ENCODE peak calls at places on chromosomes 11 and 22, in six cellular contexts. Z, V, Y, M, A and U are unnamed samples.

GRCh38 chr22:27573280-27573711 is 228.3 kb downstream of the MN1 start:
- DNase-seq in Z (no peak), V (no peak), Y (no peak), M (no peak), A (no peak), U (no peak)

GRCh38 chr11:57903441-57904123 is 120.1 kb upstream of the OR9Q1 start:
- DNase-seq in Z (no peak), V (no peak), Y (peak; percentile 89), M (no peak), A (no peak), U (no peak)

GRCh38 chr22:23178512-23179254 is 1.6 kb upstream of the BCR start:
- DNase-seq in Z (peak; percentile 67), V (peak; percentile 73), Y (peak; percentile 53), M (peak; percentile 82), A (no peak), U (peak; percentile 39)

GRCh38 chr11:117090111-117090706 is 8.0 kb downstream of the SIK3 start:
- DNase-seq in Z (no peak), V (no peak), Y (no peak), M (no peak), A (no peak), U (no peak)

GRCh38 chr11:65611758-65612603 is 2.0 kb downstream of the MAP3K11 start:
- DNase-seq in Z (no peak), V (no peak), Y (no peak), M (no peak), A (no peak), U (no peak)

GRCh38 chr11:120566176-120566575 is 54.6 kb downstream of the GRIK4 start:
- DNase-seq in Z (no peak), V (no peak), Y (peak; percentile 26), M (no peak), A (no peak), U (no peak)

GRCh38 chr22:40107244-40107643 is 70.5 kb upstream of the TNRC6B start:
- DNase-seq in Z (no peak), V (no peak), Y (peak; percentile 9), M (no peak), A (no peak), U (no peak)

GRCh38 chr11:60844045-60844869 is 2.3 kb downstream of the CCDC86 start:
- DNase-seq in Z (no peak), V (no peak), Y (no peak), M (no peak), A (no peak), U (no peak)

GRCh38 chr11:130413383-130414106 is 14.9 kb downstream of the ADAMTS8 start:
- DNase-seq in Z (no peak), V (no peak), Y (no peak), M (no peak), A (peak; percentile 47), U (no peak)

GRCh38 chr11:57306156-57306876 is 18.4 kb downstream of the TNKS1BP1 start:
- DNase-seq in Z (no peak), V (no peak), Y (no peak), M (no peak), A (no peak), U (no peak)

GRCh38 chr22:38927033-38927789 is 30.2 kb upstream of the APOBEC3A start:
- DNase-seq in Z (peak; percentile 69), V (peak; percentile 86), Y (no peak), M (peak; percentile 84), A (no peak), U (peak; percentile 57)

GRCh38 chr11:110294509-110294908 is 1.9 kb downstream of the RDX start:
- DNase-seq in Z (no peak), V (no peak), Y (no peak), M (no peak), A (no peak), U (no peak)

GRCh38 chr11:23856654-23857053 is 640.2 kb upstream of the LUZP2 start:
- DNase-seq in Z (no peak), V (no peak), Y (no peak), M (no peak), A (peak; percentile 18), U (no peak)

GRCh38 chr22:33006220-33006954 is 51.8 kb downstream of the SYN3 start:
- DNase-seq in Z (no peak), V (no peak), Y (no peak), M (no peak), A (no peak), U (no peak)

GRCh38 chr22:25759825-25760231 is 17.8 kb downstream of the MYO18B start:
- DNase-seq in Z (no peak), V (no peak), Y (peak; percentile 41), M (no peak), A (peak; percentile 95), U (no peak)

GRCh38 chr22:24107668-24108067 is 73.6 kb upstream of the SUSD2 start:
- DNase-seq in Z (peak; percentile 59), V (peak; percentile 73), Y (no peak), M (no peak), A (peak; percentile 54), U (no peak)

GRCh38 chr11:57322881-57323467 is 1.8 kb downstream of the TNKS1BP1 start:
- DNase-seq in Z (no peak), V (no peak), Y (no peak), M (no peak), A (no peak), U (no peak)

GRCh38 chr11:75485742-75486141 is 40.0 kb downstream of the GDPD5 start:
- DNase-seq in Z (no peak), V (no peak), Y (no peak), M (no peak), A (no peak), U (no peak)

GRCh38 chr11:131077340-131077739 is 161.1 kb upstream of the SNX19 start:
- DNase-seq in Z (no peak), V (no peak), Y (no peak), M (no peak), A (no peak), U (no peak)

GRCh38 chr11:83918471-83918870 is 632.3 kb upstream of the CCDC90B start:
- DNase-seq in Z (no peak), V (no peak), Y (no peak), M (no peak), A (no peak), U (no peak)

GRCh38 chr11:117205211-117205818 is 6.1 kb downstream of the TAGLN start:
- DNase-seq in Z (no peak), V (no peak), Y (no peak), M (no peak), A (no peak), U (no peak)

GRCh38 chr11:102398297-102398696 is 51.3 kb downstream of the BIRC2 start:
- DNase-seq in Z (no peak), V (no peak), Y (no peak), M (no peak), A (no peak), U (no peak)

GRCh38 chr22:37659066-37659896 is 758 bp downstream of the PDXP start:
- DNase-seq in Z (no peak), V (peak; percentile 51), Y (no peak), M (no peak), A (no peak), U (no peak)

GRCh38 chr11:96551136-96551535 is 161.3 kb downstream of the JRKL start:
- DNase-seq in Z (no peak), V (no peak), Y (no peak), M (no peak), A (no peak), U (no peak)

GRCh38 chr11:3735827-3736226 is 61.5 kb downstream of the NUP98 start:
- DNase-seq in Z (no peak), V (no peak), Y (no peak), M (no peak), A (no peak), U (no peak)

GRCh38 chr11:13970986-13971385 is 8.5 kb downstream of the SPON1 start:
- DNase-seq in Z (no peak), V (peak; percentile 25), Y (peak; percentile 47), M (peak; percentile 55), A (no peak), U (no peak)

GRCh38 chr11:86696004-86696403 is 23.6 kb upstream of the ME3 start:
- DNase-seq in Z (no peak), V (no peak), Y (peak; percentile 52), M (no peak), A (peak; percentile 90), U (no peak)

GRCh38 chr22:43098356-43098755 is 9.2 kb upstream of the TTLL1 start:
- DNase-seq in Z (no peak), V (no peak), Y (no peak), M (peak; percentile 65), A (no peak), U (no peak)

GRCh38 chr11:76161261-76161961 is 44.9 kb downstream of the WNT11 start:
- DNase-seq in Z (no peak), V (no peak), Y (no peak), M (peak; percentile 44), A (no peak), U (no peak)

GRCh38 chr11:33000181-33000580 is 15.5 kb upstream of the DEPDC7 start:
- DNase-seq in Z (no peak), V (no peak), Y (no peak), M (no peak), A (peak; percentile 71), U (no peak)

GRCh38 chr22:23237841-23238240 is 57.5 kb downstream of the BCR start:
- DNase-seq in Z (no peak), V (no peak), Y (no peak), M (no peak), A (no peak), U (no peak)